ENCODE peak calls at places on chromosome 5, in six cellular contexts. One of them, this sample, is unnamed.

GRCh38 chr5:152349683-152350526 is 55.2 kb downstream of the NMUR2 start:
- DNase-seq in endodermal cell: peak
- DNase-seq in neuronal stem cell: peak
- DNase-seq in IMR-90: peak
- DNase-seq in H9: peak
- DNase-seq in neural progenitor cell: peak
- DNase-seq in this sample: peak

GRCh38 chr5:74316064-74316586 is 324.4 kb downstream of the ENC1 start:
- DNase-seq in H9: peak
- DNase-seq in IMR-90: peak
- DNase-seq in neuronal stem cell: no peak
- DNase-seq in neural progenitor cell: peak
- DNase-seq in endodermal cell: peak
- DNase-seq in this sample: peak

GRCh38 chr5:145987871-145988270 is 51.5 kb downstream of the SH3RF2 start:
- DNase-seq in endodermal cell: no peak
- DNase-seq in IMR-90: no peak
- DNase-seq in H9: no peak
- DNase-seq in neural progenitor cell: no peak
- DNase-seq in neuronal stem cell: no peak
- DNase-seq in this sample: no peak

GRCh38 chr5:125006011-125006685 is 259.7 kb upstream of the ZNF608 start:
- DNase-seq in IMR-90: no peak
- DNase-seq in neural progenitor cell: peak
- DNase-seq in H9: no peak
- DNase-seq in endodermal cell: no peak
- DNase-seq in neuronal stem cell: peak
- DNase-seq in this sample: no peak

GRCh38 chr5:158245513-158245912 is 386.6 kb upstream of the CLINT1 start:
- DNase-seq in H9: no peak
- DNase-seq in neuronal stem cell: no peak
- DNase-seq in neural progenitor cell: no peak
- DNase-seq in endodermal cell: no peak
- DNase-seq in IMR-90: no peak
- DNase-seq in this sample: no peak

GRCh38 chr5:76729373-76730290 is 13.7 kb downstream of the F2R start:
- DNase-seq in neural progenitor cell: no peak
- DNase-seq in H9: no peak
- DNase-seq in neuronal stem cell: no peak
- DNase-seq in IMR-90: no peak
- DNase-seq in endodermal cell: no peak
- DNase-seq in this sample: no peak

GRCh38 chr5:27387535-27388073 is 349.2 kb upstream of the CDH9 start:
- DNase-seq in H9: no peak
- DNase-seq in IMR-90: no peak
- DNase-seq in neuronal stem cell: no peak
- DNase-seq in endodermal cell: no peak
- DNase-seq in neural progenitor cell: no peak
- DNase-seq in this sample: no peak

GRCh38 chr5:23084815-23085214 is 231.7 kb upstream of the CDH12 start:
- DNase-seq in endodermal cell: no peak
- DNase-seq in H9: no peak
- DNase-seq in neural progenitor cell: no peak
- DNase-seq in neuronal stem cell: no peak
- DNase-seq in IMR-90: no peak
- DNase-seq in this sample: no peak

GRCh38 chr5:64872044-64872443 is 103.3 kb downstream of the CWC27 start:
- DNase-seq in endodermal cell: no peak
- DNase-seq in neuronal stem cell: no peak
- DNase-seq in neural progenitor cell: no peak
- DNase-seq in IMR-90: peak
- DNase-seq in H9: no peak
- DNase-seq in this sample: peak

GRCh38 chr5:59661939-59662615 is 231.4 kb downstream of the PDE4D start:
- DNase-seq in IMR-90: no peak
- DNase-seq in endodermal cell: peak
- DNase-seq in neural progenitor cell: no peak
- DNase-seq in H9: no peak
- DNase-seq in neuronal stem cell: no peak
- DNase-seq in this sample: no peak

GRCh38 chr5:132243366-132243977 is 14.0 kb upstream of the PDLIM4 start:
- DNase-seq in neural progenitor cell: no peak
- DNase-seq in IMR-90: no peak
- DNase-seq in H9: no peak
- DNase-seq in neuronal stem cell: no peak
- DNase-seq in endodermal cell: peak
- DNase-seq in this sample: peak

GRCh38 chr5:36388288-36388687 is 86.6 kb upstream of the RANBP3L start:
- DNase-seq in IMR-90: no peak
- DNase-seq in endodermal cell: no peak
- DNase-seq in neuronal stem cell: no peak
- DNase-seq in H9: no peak
- DNase-seq in neural progenitor cell: no peak
- DNase-seq in this sample: no peak

GRCh38 chr5:169067641-169068316 is 233.2 kb downstream of the SLIT3 start:
- DNase-seq in neuronal stem cell: no peak
- DNase-seq in neural progenitor cell: no peak
- DNase-seq in H9: no peak
- DNase-seq in IMR-90: no peak
- DNase-seq in endodermal cell: no peak
- DNase-seq in this sample: no peak

GRCh38 chr5:115497200-115497599 is 47.4 kb downstream of the FEM1C start:
- DNase-seq in H9: no peak
- DNase-seq in neuronal stem cell: no peak
- DNase-seq in IMR-90: no peak
- DNase-seq in endodermal cell: no peak
- DNase-seq in neural progenitor cell: no peak
- DNase-seq in this sample: no peak

GRCh38 chr5:39369123-39369815 is 5.0 kb upstream of the C9 start:
- DNase-seq in IMR-90: no peak
- DNase-seq in endodermal cell: no peak
- DNase-seq in neural progenitor cell: no peak
- DNase-seq in neuronal stem cell: no peak
- DNase-seq in H9: no peak
- DNase-seq in this sample: no peak

GRCh38 chr5:107979900-107980299 is 309.2 kb upstream of the EFNA5 start:
- DNase-seq in IMR-90: no peak
- DNase-seq in neural progenitor cell: no peak
- DNase-seq in neuronal stem cell: no peak
- DNase-seq in H9: no peak
- DNase-seq in endodermal cell: no peak
- DNase-seq in this sample: no peak

GRCh38 chr5:159156839-159157238 is 52.5 kb downstream of the RNF145 start:
- DNase-seq in IMR-90: peak
- DNase-seq in endodermal cell: peak
- DNase-seq in H9: no peak
- DNase-seq in neural progenitor cell: peak
- DNase-seq in neuronal stem cell: peak
- DNase-seq in this sample: peak

GRCh38 chr5:100771181-100771580 is 131.9 kb downstream of the ST8SIA4 start:
- DNase-seq in endodermal cell: no peak
- DNase-seq in IMR-90: no peak
- DNase-seq in neural progenitor cell: no peak
- DNase-seq in neuronal stem cell: no peak
- DNase-seq in H9: no peak
- DNase-seq in this sample: no peak

GRCh38 chr5:36403601-36404311 is 102.1 kb upstream of the RANBP3L start:
- DNase-seq in H9: no peak
- DNase-seq in neuronal stem cell: no peak
- DNase-seq in endodermal cell: no peak
- DNase-seq in IMR-90: peak
- DNase-seq in neural progenitor cell: no peak
- DNase-seq in this sample: no peak

GRCh38 chr5:27682600-27682999 is 644.2 kb upstream of the CDH9 start:
- DNase-seq in endodermal cell: peak
- DNase-seq in neural progenitor cell: peak
- DNase-seq in IMR-90: no peak
- DNase-seq in H9: peak
- DNase-seq in neuronal stem cell: no peak
- DNase-seq in this sample: peak

GRCh38 chr5:77367733-77368132 is 124.4 kb downstream of the WDR41 start:
- DNase-seq in endodermal cell: no peak
- DNase-seq in IMR-90: peak
- DNase-seq in H9: no peak
- DNase-seq in neural progenitor cell: no peak
- DNase-seq in neuronal stem cell: no peak
- DNase-seq in this sample: peak

GRCh38 chr5:164188733-164189148 is 683.3 kb downstream of the MAT2B start:
- DNase-seq in neuronal stem cell: peak
- DNase-seq in neural progenitor cell: peak
- DNase-seq in IMR-90: no peak
- DNase-seq in endodermal cell: no peak
- DNase-seq in H9: no peak
- DNase-seq in this sample: no peak

GRCh38 chr5:175520321-175520720 is 42.0 kb downstream of the SFXN1 start:
- DNase-seq in neuronal stem cell: no peak
- DNase-seq in endodermal cell: no peak
- DNase-seq in neural progenitor cell: no peak
- DNase-seq in H9: no peak
- DNase-seq in IMR-90: no peak
- DNase-seq in this sample: no peak

GRCh38 chr5:63008195-63008594 is 429.6 kb downstream of the LRRC70 start:
- DNase-seq in endodermal cell: no peak
- DNase-seq in neuronal stem cell: no peak
- DNase-seq in H9: no peak
- DNase-seq in IMR-90: no peak
- DNase-seq in neural progenitor cell: no peak
- DNase-seq in this sample: no peak

GRCh38 chr5:134874831-134875655 is 872 bp downstream of the TXNDC15 start:
- DNase-seq in neuronal stem cell: no peak
- DNase-seq in H9: peak
- DNase-seq in neural progenitor cell: peak
- DNase-seq in endodermal cell: peak
- DNase-seq in IMR-90: peak
- DNase-seq in this sample: peak

GRCh38 chr5:2686725-2687124 is 64.8 kb downstream of the IRX2 start:
- DNase-seq in endodermal cell: peak
- DNase-seq in neural progenitor cell: peak
- DNase-seq in H9: peak
- DNase-seq in neuronal stem cell: no peak
- DNase-seq in IMR-90: no peak
- DNase-seq in this sample: no peak

DNA sequence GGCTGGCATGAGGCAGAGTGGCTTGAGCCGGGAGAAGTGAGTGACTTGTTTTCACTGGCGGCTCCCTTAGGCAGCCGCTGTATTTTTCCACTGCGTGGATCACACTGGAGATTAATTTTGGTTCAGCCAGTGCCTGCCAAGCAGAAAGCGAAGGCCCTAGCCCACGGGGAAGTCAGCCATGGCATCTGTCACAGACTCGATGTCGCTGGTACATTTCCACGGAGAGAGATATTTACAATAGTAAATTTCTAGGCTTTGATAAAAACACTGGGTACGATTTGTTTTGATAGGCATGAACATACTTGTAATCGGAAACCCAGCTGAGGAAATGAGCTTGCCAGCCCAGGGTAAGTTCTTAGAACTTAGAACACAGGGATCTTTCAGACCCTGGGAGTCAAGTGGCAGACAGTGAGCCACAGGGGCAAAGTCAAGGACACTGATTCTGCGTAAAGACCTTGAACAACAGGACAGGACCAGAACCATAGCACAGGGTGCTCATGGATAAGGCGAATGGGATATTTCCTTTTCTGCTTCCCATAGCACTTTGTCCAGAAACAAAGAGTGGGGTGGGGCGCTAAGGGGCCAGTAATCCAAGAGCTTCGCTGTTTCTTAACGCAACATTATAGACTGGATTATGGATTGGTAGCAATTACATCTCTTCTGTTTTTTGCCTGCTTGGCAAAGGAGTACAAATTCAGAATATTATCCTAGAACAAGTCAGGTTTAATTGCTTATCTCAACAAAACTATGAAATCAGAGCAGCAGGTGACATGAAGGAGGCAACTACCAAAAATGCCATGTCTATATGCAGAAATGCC is 4.5 kb downstream of the DUSP1 start:
- DNase-seq in neural progenitor cell: no peak
- DNase-seq in neuronal stem cell: no peak
- DNase-seq in IMR-90: peak
- DNase-seq in endodermal cell: peak
- DNase-seq in H9: no peak
- DNase-seq in this sample: peak
- H3K9ac ChIP-seq in neural progenitor cell: no peak
- H3K9ac ChIP-seq in neuronal stem cell: no peak
- H3K9ac ChIP-seq in IMR-90: peak
- H3K9ac ChIP-seq in endodermal cell: no peak
- H3K9ac ChIP-seq in H9: no peak
- H3K9ac ChIP-seq in this sample: peak

GRCh38 chr5:90590-91547 is 1.1 kb upstream of the PLEKHG4B start:
- DNase-seq in IMR-90: no peak
- DNase-seq in neuronal stem cell: no peak
- DNase-seq in neural progenitor cell: no peak
- DNase-seq in endodermal cell: peak
- DNase-seq in H9: peak
- DNase-seq in this sample: no peak
- H3K9ac ChIP-seq in IMR-90: no peak
- H3K9ac ChIP-seq in neuronal stem cell: no peak
- H3K9ac ChIP-seq in neural progenitor cell: no peak
- H3K9ac ChIP-seq in endodermal cell: no peak
- H3K9ac ChIP-seq in H9: peak
- H3K9ac ChIP-seq in this sample: no peak

DNA sequence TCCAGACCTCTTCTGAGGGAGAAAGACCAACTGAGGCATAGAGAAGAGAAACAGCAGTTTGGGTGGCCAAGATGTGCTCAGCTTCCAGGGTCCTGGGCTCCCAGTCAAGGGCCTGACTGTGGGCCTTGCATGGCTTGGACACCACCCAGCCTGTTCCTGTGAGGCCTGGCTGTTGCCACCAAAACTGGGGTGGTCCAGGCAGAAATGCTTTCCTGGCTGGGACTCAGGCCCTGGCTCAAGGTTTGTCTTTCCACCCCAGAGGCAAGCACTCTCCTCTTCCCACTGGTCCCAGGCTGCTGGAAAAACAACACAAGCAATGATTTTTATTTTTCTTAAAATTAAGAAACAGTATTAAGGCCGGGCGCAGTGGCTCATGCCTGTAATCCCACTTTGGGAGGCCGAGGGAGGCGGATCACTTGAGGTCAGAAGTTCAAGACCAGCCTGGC is 13.3 kb downstream of the MYOZ3 start:
- DNase-seq in IMR-90: no peak
- DNase-seq in H9: no peak
- DNase-seq in neural progenitor cell: no peak
- DNase-seq in neuronal stem cell: no peak
- DNase-seq in endodermal cell: peak
- DNase-seq in this sample: no peak
- H3K9ac ChIP-seq in IMR-90: no peak
- H3K9ac ChIP-seq in H9: no peak
- H3K9ac ChIP-seq in neural progenitor cell: no peak
- H3K9ac ChIP-seq in neuronal stem cell: peak
- H3K9ac ChIP-seq in endodermal cell: no peak
- H3K9ac ChIP-seq in this sample: no peak

DNA sequence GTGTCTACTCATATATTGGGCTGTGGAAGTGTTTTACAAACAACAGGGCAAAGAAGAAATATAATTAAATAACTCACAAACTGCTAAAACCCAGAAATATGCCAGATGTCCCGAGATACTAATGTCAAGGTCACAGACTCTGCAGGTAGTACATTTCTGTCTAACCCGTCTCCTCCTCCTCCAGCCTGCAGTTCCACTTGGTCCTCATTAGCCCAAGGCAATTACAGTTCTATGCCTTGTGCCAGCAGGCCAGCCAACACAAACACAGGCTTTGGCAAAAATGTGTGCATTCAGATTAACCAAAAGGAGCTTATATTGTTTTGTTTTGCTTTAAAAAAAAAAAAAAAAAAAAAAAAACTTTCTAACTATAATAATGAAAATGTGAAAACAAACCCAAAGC is 148.8 kb downstream of the MYO10 start:
- DNase-seq in IMR-90: no peak
- DNase-seq in H9: no peak
- DNase-seq in endodermal cell: no peak
- DNase-seq in neuronal stem cell: no peak
- DNase-seq in neural progenitor cell: no peak
- DNase-seq in this sample: no peak
- H3K9ac ChIP-seq in IMR-90: no peak
- H3K9ac ChIP-seq in H9: no peak
- H3K9ac ChIP-seq in endodermal cell: no peak
- H3K9ac ChIP-seq in neuronal stem cell: no peak
- H3K9ac ChIP-seq in neural progenitor cell: no peak
- H3K9ac ChIP-seq in this sample: no peak